ENCODE peak calls at places on chromosomes 16 and 17, in four cellular contexts. H is A549, M is K562, S is HepG2. N is an unnamed sample.

GRCh38 chr16:55502801-55503366 is 6.0 kb upstream of the LPCAT2 start:
- DNase-seq in H (peak; percentile 68), M (no peak), S (peak; percentile 79), N (no peak)

GRCh38 chr16:66476328-66477027 is 49.4 kb downstream of the BEAN1 start:
- DNase-seq in H (peak; percentile 25), M (peak; percentile 86), S (no peak), N (peak; percentile 70)

GRCh38 chr17:58092797-58093385 is 9.7 kb downstream of the DYNLL2 start:
- DNase-seq in H (no peak), M (no peak), S (no peak), N (no peak)

GRCh38 chr17:51005768-51006167 is 114.9 kb downstream of the SPAG9 start:
- DNase-seq in H (no peak), M (no peak), S (no peak), N (no peak)

GRCh38 chr17:44913676-44914075 is 1.6 kb downstream of the GFAP start:
- DNase-seq in H (no peak), M (peak; percentile 51), S (no peak), N (no peak)

GRCh38 chr17:1787301-1787902 is 25.5 kb downstream of the SERPINF1 start:
- DNase-seq in H (peak; percentile 87), M (no peak), S (peak; percentile 29), N (no peak)

GRCh38 chr17:61450641-61451537 is 1.3 kb upstream of the TBX4 start:
- DNase-seq in H (no peak), M (no peak), S (no peak), N (no peak)

GRCh38 chr17:35006345-35006744 is 26.0 kb downstream of the LIG3 start:
- DNase-seq in H (no peak), M (no peak), S (no peak), N (no peak)

GRCh38 chr17:73371285-73371684 is 59.5 kb upstream of the CDC42EP4 start:
- DNase-seq in H (no peak), M (no peak), S (no peak), N (no peak)

GRCh38 chr17:34099859-34100258 is 155.2 kb upstream of the CCL2 start:
- DNase-seq in H (no peak), M (no peak), S (no peak), N (no peak)

GRCh38 chr17:859461-860195 is 77.5 kb downstream of the MRM3 start:
- DNase-seq in H (no peak), M (no peak), S (no peak), N (no peak)

GRCh38 chr17:178292-179065 is 3.0 kb downstream of the DOC2B start:
- DNase-seq in H (no peak), M (no peak), S (no peak), N (no peak)

GRCh38 chr17:27521281-27522027 is 65.2 kb downstream of the KSR1 start:
- DNase-seq in H (no peak), M (no peak), S (peak; percentile 29), N (no peak)

GRCh38 chr16:79411805-79412204 is 188.7 kb downstream of the MAF start:
- DNase-seq in H (no peak), M (no peak), S (no peak), N (no peak)

GRCh38 chr16:82082543-82083244 is 47.6 kb downstream of the HSD17B2 start:
- DNase-seq in H (peak; percentile 15), M (no peak), S (peak; percentile 97), N (no peak)

GRCh38 chr17:82100502-82101298 is 2.7 kb upstream of the FASN start:
- DNase-seq in H (no peak), M (no peak), S (no peak), N (no peak)
- TF ChIP-seq MAX in H (no peak), M (no peak), S (no peak), N (no peak)

DNA sequence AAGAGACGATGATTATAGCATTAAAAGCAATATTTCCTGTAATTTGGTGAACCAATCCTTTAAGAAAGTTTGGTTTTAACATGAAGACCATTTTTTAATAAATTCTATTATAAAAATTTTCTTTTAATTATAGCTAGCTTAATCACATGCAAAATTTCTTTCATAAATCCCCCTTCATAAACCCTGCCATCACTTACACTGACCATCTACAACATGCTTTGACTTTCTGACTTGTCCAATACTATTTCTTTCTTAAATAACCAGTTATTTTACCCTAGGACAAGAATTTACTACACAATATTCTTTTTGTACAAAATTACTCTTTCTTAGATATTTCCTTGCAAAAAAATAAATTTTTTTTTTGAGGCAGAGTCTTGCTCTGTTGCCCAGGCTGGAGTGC is 1334.8 kb downstream of the CDH11 start:
- DNase-seq in H (peak; percentile 6), M (no peak), S (no peak), N (no peak)
- TF ChIP-seq HMGXB4 in H (no peak), M (no peak), S (no peak), N (no peak)

GRCh38 chr16:60151987-60152386 is 1417.9 kb upstream of the GOT2 start:
- DNase-seq in H (peak; percentile 67), M (no peak), S (peak; percentile 81), N (no peak)
- TF ChIP-seq MAX in H (no peak), M (no peak), S (no peak), N (no peak)

GRCh38 chr17:29891131-29891530 is 38.9 kb downstream of the SSH2 start:
- DNase-seq in H (no peak), M (no peak), S (no peak), N (no peak)
- TF ChIP-seq HMGXB4 in H (no peak), M (no peak), S (no peak), N (no peak)